ENCODE peak calls at places on chromosomes 13 and 19, in four cellular contexts. M is uterus; X is GM23248; Y is stimulated activated CD8-positive, alpha-beta memory T cell treated with anti-CD3 and anti-CD28 coated beads, Interleukin-15, amount 100 ng/mL, for 1 hour. R is an unnamed sample.

GRCh38 chr19:50465986-50466771 is 10.1 kb upstream of the EMC10 start:
- DNase-seq in Y (no peak), M (no peak), X (peak; percentile 30), R (no peak)

GRCh38 chr13:97258801-97259200 is 36.7 kb downstream of the MBNL2 start:
- DNase-seq in M (no peak), X (peak; percentile 75), Y (no peak), R (peak; percentile 61)

GRCh38 chr19:1884291-1884718 is 991 bp downstream of the ABHD17A start:
- DNase-seq in Y (no peak), M (no peak), X (peak; percentile 53), R (peak; percentile 26)

GRCh38 chr19:48085904-48086864 is 24.4 kb downstream of the PLA2G4C start:
- DNase-seq in Y (no peak), X (no peak), M (no peak), R (no peak)

GRCh38 chr13:49711218-49711863 is 20.1 kb upstream of the EBPL start:
- DNase-seq in Y (no peak), X (peak; percentile 78), M (no peak), R (peak; percentile 72)

GRCh38 chr19:48833049-48833448 is 3.2 kb downstream of the HSD17B14 start:
- DNase-seq in X (no peak), Y (no peak), M (no peak), R (no peak)

GRCh38 chr13:44155422-44156293 is 218.0 kb upstream of the SERP2 start:
- DNase-seq in M (peak; percentile 91), X (peak; percentile 69), Y (no peak), R (no peak)

GRCh38 chr19:18053571-18054219 is 33.0 kb downstream of the IL12RB1 start:
- DNase-seq in M (no peak), X (peak; percentile 58), Y (no peak), R (peak; percentile 58)

GRCh38 chr19:16397791-16398529 is 73.3 kb downstream of the KLF2 start:
- DNase-seq in Y (no peak), M (no peak), X (peak; percentile 71), R (no peak)

GRCh38 chr13:32264407-32264806 is 50.8 kb downstream of the ZAR1L start:
- DNase-seq in M (peak; percentile 80), Y (no peak), X (no peak), R (peak; percentile 41)

GRCh38 chr19:13884726-13885591 is 8.0 kb downstream of the NANOS3 start:
- DNase-seq in X (no peak), Y (no peak), M (no peak), R (no peak)

GRCh38 chr19:6997679-6998445 is 23.4 kb downstream of the MBD3L2B start:
- DNase-seq in M (no peak), X (peak; percentile 57), Y (no peak), R (peak; percentile 2)

GRCh38 chr13:63409791-63410351 is 1994.2 kb upstream of the PCDH20 start:
- DNase-seq in M (no peak), X (no peak), Y (no peak), R (peak; percentile 56)